ENCODE peak calls at places on chromosomes 11 and 22, in seven cellular contexts. N is left ventricle myocardium inferior, W is thyroid gland, Z is uterus, U is testis, V is neural progenitor cell, I is MM.1S. G is an unnamed sample. For H3K36me3, the result is how much of the 10 kb centered on the place peaks cover.

GRCh38 chr11:108223449-108224149 is 732 bp downstream of the ATM start:
- DNase-seq in N (no peak), W (no peak), Z (no peak), U (peak), V (no peak), I (peak), G (no peak)

GRCh38 chr22:32534252-32535215 is 59.9 kb downstream of the FBXO7 start:
- DNase-seq in N (peak), W (no peak), Z (peak), U (no peak), V (no peak), I (no peak), G (peak)

GRCh38 chr11:129709801-129710398 is 105.7 kb upstream of the TMEM45B start:
- DNase-seq in N (no peak), W (no peak), Z (no peak), U (peak), V (no peak), I (no peak), G (peak)

GRCh38 chr11:116693206-116694016 is 79.4 kb downstream of the BUD13 start:
- DNase-seq in N (no peak), W (no peak), Z (peak), U (no peak), V (no peak), I (no peak), G (peak)

GRCh38 chr11:93080146-93080759 is 110.8 kb downstream of the MTNR1B start:
- DNase-seq in N (no peak), W (peak), Z (no peak), U (no peak), V (peak), I (no peak), G (no peak)

GRCh38 chr11:1197431-1197885 is 25.4 kb upstream of the MUC5B start:
- DNase-seq in N (peak), W (peak), Z (peak), U (no peak), V (no peak), I (no peak), G (peak)

GRCh38 chr11:69940246-69940610 is 121.0 kb upstream of the FGF3 start:
- DNase-seq in N (peak), W (no peak), Z (no peak), U (no peak), V (no peak), I (no peak), G (no peak)

GRCh38 chr11:134576286-134576685 is 164.2 kb upstream of the B3GAT1 start:
- DNase-seq in N (no peak), W (no peak), Z (no peak), U (no peak), V (no peak), I (no peak), G (no peak)

GRCh38 chr11:6437993-6438392 is 2.8 kb downstream of the HPX start:
- DNase-seq in N (no peak), W (no peak), Z (no peak), U (no peak), V (no peak), I (no peak), G (no peak)

GRCh38 chr11:19089421-19089820 is 27.5 kb upstream of the ZDHHC13 start:
- DNase-seq in N (no peak), W (no peak), Z (no peak), U (no peak), V (no peak), I (no peak), G (no peak)

GRCh38 chr11:59158206-59159068 is 13.5 kb upstream of the DTX4 start:
- DNase-seq in N (peak), W (peak), Z (peak), U (peak), V (peak), I (peak), G (peak)

GRCh38 chr22:46064966-46065666 is 85.2 kb upstream of the PPARA start:
- DNase-seq in N (peak), W (no peak), Z (peak), U (peak), V (no peak), I (no peak), G (peak)

GRCh38 chr11:46202696-46203391 is 74.6 kb upstream of the CREB3L1 start:
- DNase-seq in N (no peak), W (no peak), Z (no peak), U (no peak), V (no peak), I (no peak), G (no peak)

GRCh38 chr22:36395922-36396321 is 8.2 kb upstream of the MYH9 start:
- DNase-seq in N (no peak), W (no peak), Z (no peak), U (no peak), V (no peak), I (no peak), G (no peak)

GRCh38 chr11:63985812-63986155 is 454 bp upstream of the OTUB1 start:
- DNase-seq in N (no peak), W (no peak), Z (no peak), U (no peak), V (no peak), I (peak), G (no peak)

GRCh38 chr22:34236527-34236926 is 316.3 kb upstream of the LARGE1 start:
- DNase-seq in N (peak), W (no peak), Z (no peak), U (no peak), V (no peak), I (peak), G (no peak)

GRCh38 chr11:44133335-44133946 is 38.0 kb downstream of the EXT2 start:
- DNase-seq in N (no peak), W (peak), Z (no peak), U (peak), V (peak), I (no peak), G (peak)

GRCh38 chr11:41879186-41879738 is 419.8 kb upstream of the LRRC4C start:
- DNase-seq in N (no peak), W (no peak), Z (no peak), U (no peak), V (no peak), I (no peak), G (no peak)

GRCh38 chr11:72629266-72629665 is 45.0 kb downstream of the PDE2A start:
- DNase-seq in N (peak), W (no peak), Z (no peak), U (no peak), V (no peak), I (no peak), G (no peak)

GRCh38 chr22:37044634-37045625 is 6.6 kb upstream of the KCTD17 start:
- DNase-seq in N (no peak), W (no peak), Z (no peak), U (no peak), V (no peak), I (no peak), G (no peak)

GRCh38 chr11:93710239-93710638 is 31.1 kb downstream of the TAF1D start:
- DNase-seq in N (no peak), W (no peak), Z (no peak), U (no peak), V (no peak), I (no peak), G (no peak)

GRCh38 chr11:77559686-77560425 is 29.9 kb upstream of the AQP11 start:
- DNase-seq in N (no peak), W (no peak), Z (no peak), U (no peak), V (no peak), I (no peak), G (no peak)

GRCh38 chr11:6825333-6825744 is 20.1 kb upstream of the OR10A5 start:
- DNase-seq in N (no peak), W (no peak), Z (no peak), U (no peak), V (no peak), I (no peak), G (no peak)

GRCh38 chr11:61309739-61310138 is 14.6 kb upstream of the VWCE start:
- DNase-seq in N (no peak), W (no peak), Z (no peak), U (no peak), V (no peak), I (no peak), G (no peak)
- H3K4me3 ChIP-seq in N (no peak), W (no peak), Z (no peak), U (no peak), V (no peak), I (no peak), G (no peak)

DNA sequence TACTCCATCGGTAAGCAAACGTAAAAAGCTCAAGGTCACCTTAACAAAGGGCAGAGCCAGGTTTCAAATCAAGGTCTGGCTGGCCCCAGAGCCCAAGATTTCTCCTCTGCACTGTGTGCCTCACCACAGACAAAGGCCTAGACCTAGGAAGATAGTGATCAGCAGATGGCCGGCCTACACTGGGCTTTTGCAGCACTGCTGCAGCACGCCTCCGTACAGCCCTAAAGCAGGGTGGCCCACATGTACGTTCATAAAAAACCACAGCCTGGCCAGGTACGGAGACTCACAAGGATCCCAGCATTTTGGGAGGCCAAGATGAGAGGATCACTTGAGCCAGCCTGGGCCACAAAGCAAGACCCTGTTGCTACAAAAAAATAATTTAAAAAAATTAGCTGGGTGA is 106.3 kb upstream of the PITPNB start:
- DNase-seq in N (peak), W (no peak), Z (peak), U (peak), V (no peak), I (no peak), G (no peak)
- H3K27ac ChIP-seq in N (peak), W (no peak), Z (no peak), U (no peak), V (no peak), I (no peak), G (no peak)

GRCh38 chr11:61429691-61430582 is at the start of the genes CPSF7 and SDHAF2:
- DNase-seq in N (peak), W (peak), Z (peak), U (peak), V (peak), I (peak), G (peak)
- H3K36me3 ChIP-seq in N (under half), W (under half), Z (under half), U (under half), V (under half), I (under half), G (under half)

GRCh38 chr22:49019737-49020136 is 807.9 kb downstream of the BRD1 start:
- DNase-seq in N (no peak), W (no peak), Z (no peak), U (no peak), V (no peak), I (no peak), G (no peak)

GRCh38 chr22:49021926-49022815 is 805.5 kb downstream of the BRD1 start:
- DNase-seq in N (peak), W (no peak), Z (no peak), U (no peak), V (no peak), I (no peak), G (peak)

GRCh38 chr22:49022816-49023160 is 804.9 kb downstream of the BRD1 start:
- DNase-seq in N (no peak), W (no peak), Z (no peak), U (no peak), V (no peak), I (no peak), G (no peak)

GRCh38 chr22:49020314-49020713 is 807.4 kb downstream of the BRD1 start:
- DNase-seq in N (no peak), W (no peak), Z (no peak), U (peak), V (no peak), I (no peak), G (no peak)

DNA sequence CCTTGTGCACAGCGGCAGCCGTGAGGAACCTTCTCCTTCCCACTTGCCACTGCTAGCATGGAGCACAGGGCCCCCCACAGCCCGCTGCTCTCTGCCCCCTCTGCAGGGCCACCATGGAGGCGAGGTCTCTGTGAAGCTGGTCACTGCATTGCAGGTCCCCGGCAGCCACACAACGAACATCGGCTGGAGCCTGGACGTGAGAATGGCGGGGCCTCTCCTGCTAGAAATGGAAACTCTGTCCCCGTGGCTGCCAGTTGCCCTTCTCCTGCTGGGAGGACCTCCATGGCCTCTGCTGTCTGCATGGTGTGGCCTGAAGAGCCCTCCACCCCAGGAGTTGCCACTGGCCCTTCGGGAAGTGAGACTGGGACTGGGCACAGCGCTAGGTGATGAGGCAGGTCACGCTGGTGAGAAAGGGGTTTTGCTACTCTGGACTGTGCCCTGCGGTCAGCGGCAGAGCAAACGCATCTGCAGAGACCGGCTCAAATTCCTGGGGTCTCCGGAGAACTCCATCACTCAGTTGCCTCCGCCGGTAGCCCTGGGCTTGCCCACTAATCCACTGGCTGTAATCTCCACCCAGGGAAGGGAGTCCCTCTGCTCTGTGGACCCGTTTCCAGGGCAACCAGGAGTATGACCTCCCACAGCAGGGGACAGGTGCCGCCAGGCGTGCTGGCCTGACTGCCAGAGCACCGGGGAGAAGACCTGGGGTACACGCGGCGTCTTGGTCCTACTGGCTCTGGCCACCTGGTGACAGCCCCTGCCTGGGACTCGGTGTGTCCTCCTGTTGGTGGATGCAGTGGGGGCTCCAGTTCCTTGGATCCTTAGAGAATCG is 806.4 kb downstream of the BRD1 start:
- DNase-seq in N (no peak), W (no peak), Z (no peak), U (no peak), V (no peak), I (no peak), G (no peak)
- H3K4me3 ChIP-seq in N (no peak), W (no peak), Z (no peak), U (no peak), V (no peak), I (no peak), G (no peak)

GRCh38 chr11:100878474-100878873 is 191.4 kb downstream of the ARHGAP42 start:
- DNase-seq in N (no peak), W (no peak), Z (no peak), U (no peak), V (no peak), I (no peak), G (no peak)

GRCh38 chr11:100875521-100875869 is 188.4 kb downstream of the ARHGAP42 start:
- DNase-seq in N (no peak), W (no peak), Z (no peak), U (no peak), V (no peak), I (no peak), G (no peak)

GRCh38 chr11:100872951-100873350 is 185.9 kb downstream of the ARHGAP42 start:
- DNase-seq in N (no peak), W (no peak), Z (no peak), U (no peak), V (no peak), I (no peak), G (no peak)

GRCh38 chr11:100874203-100874602 is 187.1 kb downstream of the ARHGAP42 start:
- DNase-seq in N (no peak), W (no peak), Z (no peak), U (no peak), V (no peak), I (no peak), G (no peak)

GRCh38 chr11:100876826-100877545 is 189.9 kb downstream of the ARHGAP42 start:
- DNase-seq in N (no peak), W (no peak), Z (no peak), U (no peak), V (no peak), I (peak), G (no peak)
- H3K27ac ChIP-seq in N (peak), W (no peak), Z (peak), U (no peak), V (no peak), I (peak), G (no peak)

GRCh38 chr22:19038728-19039447 is 83.3 kb downstream of the DGCR2 start:
- DNase-seq in N (no peak), W (no peak), Z (no peak), U (no peak), V (no peak), I (no peak), G (no peak)

GRCh38 chr22:19039448-19039780 is 82.8 kb downstream of the DGCR2 start:
- DNase-seq in N (no peak), W (no peak), Z (no peak), U (no peak), V (no peak), I (no peak), G (no peak)

GRCh38 chr22:19040581-19041402 is 81.4 kb downstream of the DGCR2 start:
- DNase-seq in N (peak), W (no peak), Z (no peak), U (no peak), V (no peak), I (no peak), G (no peak)

GRCh38 chr22:19041403-19042074 is 80.7 kb downstream of the DGCR2 start:
- DNase-seq in N (no peak), W (no peak), Z (no peak), U (no peak), V (no peak), I (no peak), G (no peak)

DNA sequence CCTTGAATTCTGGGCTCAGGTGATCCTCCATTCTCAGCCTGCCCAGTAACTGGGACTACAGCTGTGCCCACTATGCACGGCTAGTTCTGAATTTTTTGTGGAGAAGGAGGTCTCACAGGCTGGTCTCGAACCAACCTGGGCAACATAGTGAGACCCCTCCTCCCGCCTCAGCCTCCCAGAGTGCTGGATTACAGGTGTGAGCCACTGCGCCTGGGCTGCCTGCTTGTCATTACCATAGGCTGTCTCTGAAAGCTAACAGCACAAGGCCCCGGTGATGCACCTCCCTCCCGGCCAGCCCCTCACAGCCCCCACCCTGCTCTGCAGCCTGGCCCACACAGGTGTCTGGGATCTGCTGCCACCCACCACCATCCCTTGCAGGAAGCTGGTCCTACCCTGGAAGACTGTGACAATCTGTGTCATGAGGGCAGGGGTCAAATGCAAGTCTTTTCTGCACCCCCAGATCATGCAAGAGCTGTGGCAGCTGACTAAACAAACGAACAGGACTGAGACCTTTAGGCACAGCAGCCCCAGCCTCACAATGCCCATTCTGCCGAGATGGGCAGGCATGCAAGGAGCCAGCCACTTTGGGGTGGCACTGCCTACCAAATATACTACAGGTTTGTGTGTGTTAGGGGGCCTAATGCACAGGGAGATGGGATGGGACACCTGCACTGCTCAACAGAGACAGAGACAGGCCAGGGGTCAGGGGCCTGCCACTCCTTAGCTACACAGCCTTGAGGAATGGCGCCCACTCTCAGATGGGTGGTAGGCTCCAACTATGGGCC is 82.2 kb downstream of the DGCR2 start:
- DNase-seq in N (no peak), W (no peak), Z (no peak), U (no peak), V (no peak), I (no peak), G (no peak)
- H3K36me3 ChIP-seq in N (half or more), W (half or more), Z (under half), U (under half), V (under half), I (under half), G (under half)

DNA sequence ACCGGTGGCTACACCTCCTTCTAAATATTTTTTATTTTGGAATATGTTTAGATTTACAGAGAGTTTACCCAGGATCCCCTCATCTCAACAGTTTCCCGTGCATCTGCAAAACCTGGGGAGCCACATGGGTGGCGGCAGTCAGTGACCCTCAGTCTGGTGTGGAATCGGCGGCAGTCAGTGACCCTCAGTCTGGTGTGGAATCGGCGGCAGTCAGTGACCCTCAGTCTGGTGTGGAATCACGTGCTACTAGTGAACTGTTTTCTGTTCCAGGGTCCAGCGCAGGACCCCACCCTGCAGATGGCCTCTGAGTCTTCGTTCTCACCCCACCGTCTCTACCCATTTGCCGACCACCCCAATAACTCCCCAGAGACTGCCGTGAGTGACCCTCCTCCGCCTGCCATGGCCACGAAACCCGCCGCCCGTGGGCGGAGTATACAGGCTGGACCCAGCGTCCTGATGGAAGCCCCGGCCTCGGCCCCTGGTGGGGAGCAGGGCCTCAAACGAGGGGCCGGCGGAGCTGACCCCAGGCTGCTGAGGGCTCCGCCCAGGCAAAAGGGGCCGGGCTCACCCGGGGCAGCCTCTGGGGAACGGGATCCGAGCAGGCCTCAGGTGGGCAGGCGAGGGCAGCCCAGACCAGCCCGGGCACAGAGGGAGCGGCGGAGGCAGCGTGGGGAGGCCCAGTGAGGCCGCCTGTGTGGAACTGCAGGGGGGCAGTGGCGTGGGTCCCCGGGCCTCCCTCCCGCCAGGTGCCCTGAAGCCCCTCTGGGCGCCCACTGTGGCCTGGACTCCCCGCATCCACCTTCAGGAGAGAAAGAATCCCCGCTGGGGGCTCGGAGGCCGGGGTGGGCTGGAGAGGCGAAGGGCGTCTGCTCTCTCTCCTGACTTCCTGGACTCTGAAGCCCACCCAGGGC is 2.5 kb downstream of the IL17REL start:
- DNase-seq in N (peak), W (no peak), Z (no peak), U (no peak), V (no peak), I (no peak), G (no peak)
- H3K4me3 ChIP-seq in N (no peak), W (no peak), Z (no peak), U (peak), V (peak), I (no peak), G (no peak)

G was measured in body of pancreas.